ENCODE peak calls at places on chromosomes 5 and 9, in nine cellular contexts. O, C, U, N, H, G, W, I and D are unnamed samples.

GRCh38 chr9:78860806-78861475 is 564.0 kb downstream of the PSAT1 start:
- DNase-seq in H (no peak), O (peak), W (peak), N (no peak), I (no peak), U (no peak), G (no peak), C (no peak), D (peak)

GRCh38 chr9:86376016-86376415 is 21.8 kb upstream of the TUT7 start:
- DNase-seq in I (no peak), G (no peak), U (no peak), N (no peak), W (no peak), O (no peak), H (no peak), C (no peak), D (no peak)

GRCh38 chr5:129554134-129554904 is 94.2 kb downstream of the ADAMTS19 start:
- DNase-seq in O (peak), C (no peak), U (no peak), G (no peak), N (no peak), I (no peak), W (peak), H (no peak), D (no peak)

GRCh38 chr5:32446660-32447059 is 2.1 kb upstream of the ZFR start:
- DNase-seq in C (no peak), W (no peak), G (no peak), U (no peak), O (no peak), H (no peak), I (no peak), N (no peak), D (no peak)

GRCh38 chr5:134079748-134080581 is 34.5 kb upstream of the TCF7 start:
- DNase-seq in W (no peak), N (no peak), H (no peak), G (no peak), C (no peak), U (no peak), O (no peak), I (no peak), D (no peak)

GRCh38 chr5:179967489-179967888 is 59.8 kb upstream of the TBC1D9B start:
- DNase-seq in G (no peak), C (no peak), I (no peak), W (no peak), O (no peak), H (no peak), U (no peak), N (no peak), D (no peak)

GRCh38 chr5:20276061-20276958 is 288.3 kb upstream of the CDH18 start:
- DNase-seq in I (no peak), U (no peak), O (peak), H (peak), N (no peak), G (peak), W (peak), C (peak), D (peak)

GRCh38 chr5:171946382-171946781 is 60.1 kb downstream of the FBXW11 start:
- DNase-seq in I (no peak), W (no peak), H (no peak), U (no peak), O (no peak), C (peak), G (no peak), N (no peak), D (no peak)

GRCh38 chr5:24714757-24715156 is 70.0 kb upstream of the CDH10 start:
- DNase-seq in G (no peak), W (no peak), I (no peak), C (no peak), O (no peak), U (no peak), N (no peak), H (no peak), D (no peak)

GRCh38 chr5:1161832-1162229 is 39.6 kb upstream of the SLC6A19 start:
- DNase-seq in W (no peak), N (peak), G (no peak), C (peak), U (peak), O (no peak), H (no peak), I (no peak), D (no peak)

GRCh38 chr5:100456615-100457014 is 78.6 kb upstream of the FAM174A start:
- DNase-seq in O (no peak), C (no peak), W (no peak), G (no peak), I (no peak), H (no peak), N (no peak), U (no peak), D (no peak)

GRCh38 chr9:33686942-33687341 is 108.4 kb upstream of the PRSS3 start:
- DNase-seq in G (no peak), W (no peak), I (no peak), U (no peak), C (no peak), O (no peak), H (no peak), N (no peak), D (no peak)

GRCh38 chr5:157575096-157575872 is at the start of gene ADAM19:
- DNase-seq in N (peak), U (no peak), W (peak), G (no peak), C (peak), O (peak), H (peak), I (no peak), D (no peak)

GRCh38 chr5:132054031-132054696 is 6.3 kb upstream of the IL3 start:
- DNase-seq in G (no peak), U (no peak), I (no peak), N (peak), C (no peak), H (no peak), O (no peak), W (no peak), D (no peak)

GRCh38 chr5:14296533-14297331 is 153.6 kb downstream of the TRIO start:
- DNase-seq in N (no peak), W (no peak), I (no peak), O (peak), C (no peak), G (no peak), H (no peak), U (no peak), D (no peak)

GRCh38 chr5:161085081-161085480 is 233.1 kb upstream of the ATP10B start:
- DNase-seq in C (no peak), W (peak), H (no peak), O (peak), G (no peak), U (no peak), N (no peak), I (no peak), D (no peak)

GRCh38 chr9:95036676-95037075 is 280.8 kb downstream of the FANCC start:
- DNase-seq in N (no peak), I (no peak), H (no peak), O (no peak), G (no peak), W (no peak), U (no peak), C (no peak), D (no peak)

GRCh38 chr9:136239963-136240330 is 5.7 kb downstream of the QSOX2 start:
- DNase-seq in N (no peak), I (no peak), G (no peak), U (no peak), O (no peak), W (no peak), H (no peak), C (no peak), D (no peak)

DNA sequence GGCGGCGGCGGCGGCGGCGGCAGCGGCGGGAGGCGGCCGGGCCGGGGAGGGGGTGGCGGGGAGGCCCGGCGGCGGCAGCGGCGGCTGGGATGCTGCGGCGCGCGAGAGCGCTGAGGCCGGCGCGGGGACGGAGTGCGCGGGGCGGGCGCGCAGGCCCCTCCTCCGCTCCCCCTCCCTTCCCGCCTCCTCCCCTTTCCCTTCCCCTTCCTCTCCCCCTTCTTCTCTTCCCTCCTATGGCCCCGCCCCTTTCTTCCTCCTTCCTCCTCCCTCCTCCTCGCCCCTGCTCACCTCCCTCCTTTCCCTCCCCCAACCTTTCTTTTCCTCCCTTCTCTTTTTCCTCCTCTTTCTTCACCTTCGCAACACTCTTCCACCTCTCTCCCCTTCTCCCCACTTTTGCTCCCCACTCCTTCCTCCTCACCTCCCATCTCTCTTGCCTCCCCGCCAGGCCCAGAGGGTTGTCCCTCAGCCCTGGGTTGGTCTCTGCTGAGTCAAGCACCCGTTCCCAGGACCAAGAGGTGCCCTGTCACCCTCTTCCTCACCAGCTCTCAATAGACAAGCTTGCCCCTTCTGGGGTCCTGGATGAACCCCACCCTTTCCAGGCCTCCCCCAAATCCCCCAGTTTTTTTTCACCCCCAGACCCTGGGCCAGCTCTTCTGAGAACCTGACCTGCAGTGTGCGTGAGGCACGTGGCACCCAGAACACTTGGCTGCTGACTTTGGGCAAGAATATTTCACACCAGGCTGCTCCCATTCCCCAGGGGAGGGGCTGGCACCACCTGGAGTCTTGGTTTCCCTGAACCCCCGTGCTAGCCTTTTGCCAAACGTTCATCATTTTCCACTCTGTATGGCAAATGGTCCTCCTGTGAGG is at the start of gene SEMA4D:
- DNase-seq in I (peak), H (peak), G (no peak), W (peak), C (peak), N (peak), O (peak), U (peak), D (no peak)
- H3K4me3 ChIP-seq in I (peak), H (peak), G (peak), W (no peak), C (peak), N (peak), O (peak), U (peak), D (peak)

DNA sequence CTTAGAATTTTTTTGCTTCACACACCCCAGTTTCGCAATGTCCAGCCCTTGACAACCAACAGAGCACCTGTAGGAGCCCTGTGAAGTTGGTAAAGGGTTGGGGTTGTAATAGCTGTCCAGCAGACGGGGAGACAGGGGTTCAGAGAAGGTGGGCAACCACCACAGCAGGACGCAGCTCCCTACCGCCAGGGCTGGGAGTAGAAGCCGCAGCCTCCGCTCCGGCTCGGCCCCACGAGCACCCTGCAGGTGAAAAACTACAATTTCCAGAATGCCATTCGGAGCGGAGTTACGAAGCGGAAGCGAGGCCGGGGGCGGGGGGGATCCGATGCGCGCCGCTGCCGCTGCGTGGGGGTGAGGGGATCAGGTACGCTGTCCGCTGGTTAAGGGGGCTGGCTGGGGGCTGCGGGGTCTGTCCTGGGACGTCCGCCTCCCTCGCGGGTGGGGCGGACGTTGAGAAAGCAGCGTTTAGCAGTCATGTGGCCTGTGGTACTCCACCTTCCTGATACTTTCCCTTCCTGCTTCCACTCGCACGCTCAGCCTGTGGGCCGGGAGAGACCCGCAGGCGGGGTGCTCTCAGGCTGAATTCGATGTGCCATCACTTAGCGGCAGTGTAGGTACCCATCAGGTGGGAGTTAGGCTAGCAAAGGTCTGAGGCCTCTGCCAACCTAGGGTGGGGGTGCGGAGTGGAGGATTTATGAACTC is at the start of gene TRMT10B:
- DNase-seq in C (peak), N (peak), W (peak), G (no peak), H (peak), O (peak), U (peak), I (peak), D (peak)
- TF ChIP-seq CTCF in C (no peak), N (no peak), W (no peak), G (no peak), H (no peak), O (no peak), U (no peak), I (no peak), D (no peak)

GRCh38 chr5:75460532-75460931 is 50.9 kb downstream of the CERT1 start:
- DNase-seq in I (no peak), U (no peak), N (no peak), C (no peak), H (no peak), G (no peak), W (no peak), O (no peak), D (no peak)
- H3K4me3 ChIP-seq in I (no peak), U (no peak), N (no peak), C (no peak), H (no peak), G (no peak), W (no peak), O (no peak), D (no peak)

DNA sequence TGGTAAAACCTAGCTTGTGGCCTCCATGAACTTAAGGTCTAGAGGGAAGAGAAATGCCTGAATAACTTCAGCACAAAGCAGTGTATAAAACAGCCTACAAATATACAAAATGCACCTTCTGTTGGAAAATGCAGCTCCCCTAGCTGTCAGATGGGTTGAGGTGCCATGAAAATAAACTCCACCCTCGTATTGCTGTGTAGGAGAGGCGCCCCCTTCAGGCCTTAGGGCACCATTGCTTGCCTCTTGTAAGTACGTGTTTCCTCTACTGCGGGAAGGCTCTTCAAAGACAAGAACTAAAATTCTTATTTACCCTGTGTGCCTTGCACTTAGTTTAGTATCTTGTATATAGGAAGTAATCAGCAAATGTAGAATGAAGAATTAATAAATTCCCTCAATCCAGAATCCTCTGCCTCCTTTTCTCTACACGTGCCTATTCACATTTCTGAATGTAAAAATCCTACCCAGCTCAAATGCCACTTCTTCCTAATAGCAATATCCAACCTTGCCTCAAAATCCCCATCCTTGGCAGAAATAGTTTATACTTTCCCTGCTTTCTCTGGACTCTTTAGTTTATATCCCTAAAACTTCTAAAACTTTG is 393.7 kb upstream of the PDE4D start:
- DNase-seq in N (no peak), C (peak), H (peak), I (peak), O (peak), W (peak), U (no peak), G (no peak), D (no peak)
- TF ChIP-seq CTCF in N (no peak), C (peak), H (peak), I (peak), O (peak), W (peak), U (peak), G (peak), D (peak)

GRCh38 chr5:177607452-177608192 is 7.7 kb downstream of the B4GALT7 start:
- DNase-seq in U (no peak), G (no peak), H (peak), I (no peak), W (peak), N (peak), O (peak), C (peak), D (peak)
- H3K4me3 ChIP-seq in U (no peak), G (no peak), H (no peak), I (no peak), W (no peak), N (no peak), O (no peak), C (no peak), D (no peak)

GRCh38 chr9:137254624-137255447 is at the start of gene NELFB:
- DNase-seq in O (peak), N (peak), H (peak), G (no peak), C (peak), W (peak), U (peak), I (no peak), D (no peak)
- TF ChIP-seq CTCF in O (no peak), N (peak), H (no peak), G (no peak), C (no peak), W (no peak), U (no peak), I (no peak), D (no peak)

GRCh38 chr5:88834108-88834462 is 48.9 kb downstream of the MEF2C start:
- DNase-seq in I (no peak), C (no peak), N (no peak), U (no peak), W (no peak), O (no peak), H (no peak), G (no peak), D (no peak)
- H3K4me3 ChIP-seq in I (no peak), C (no peak), N (no peak), U (no peak), W (no peak), O (no peak), H (no peak), G (no peak), D (no peak)

DNA sequence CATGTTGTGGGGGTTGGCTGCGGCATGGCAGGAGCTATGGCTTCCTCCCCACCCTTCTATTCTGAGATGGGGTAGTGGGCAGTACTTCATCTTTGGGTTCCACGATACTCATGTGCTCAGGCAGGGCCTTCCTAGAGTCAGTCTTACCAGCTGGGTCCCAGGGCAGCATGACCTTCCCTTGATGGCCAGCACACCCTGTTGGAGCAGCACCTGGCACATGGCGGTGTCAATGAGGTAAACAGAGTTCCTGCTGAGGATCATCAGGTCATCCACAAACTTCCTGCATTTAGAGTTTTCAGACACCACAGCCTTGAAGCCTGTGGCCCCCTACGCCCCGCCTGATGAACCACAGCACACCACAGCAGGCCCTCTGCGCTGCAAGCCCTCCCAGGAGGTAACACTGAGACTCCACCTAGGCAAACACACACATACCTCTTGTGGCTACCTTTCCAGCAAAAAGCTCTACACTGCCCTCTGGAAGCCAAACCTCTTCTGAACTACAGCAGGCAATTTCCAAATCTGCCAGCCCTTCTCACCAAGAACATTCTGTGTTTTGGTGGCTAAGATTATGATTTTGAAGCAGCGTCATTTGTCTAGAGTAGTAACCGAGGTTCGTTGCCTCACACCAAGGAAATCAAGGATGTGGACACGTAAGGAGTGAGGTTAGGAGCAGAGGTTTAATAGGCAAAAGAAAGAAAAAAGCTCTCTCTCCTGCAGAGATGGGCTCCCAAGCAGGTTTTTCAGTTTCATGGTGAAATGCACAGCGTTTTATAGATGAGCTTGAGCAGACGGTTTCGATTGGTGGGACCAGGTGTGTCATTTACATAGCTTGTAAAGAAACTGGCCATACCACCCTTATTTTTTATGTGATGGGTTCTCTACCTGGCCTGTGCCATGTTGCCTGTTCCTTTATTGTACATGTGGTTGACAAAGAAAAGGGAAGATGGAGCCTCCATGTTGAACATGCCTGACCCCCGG is 20.3 kb upstream of the TMEM174 start:
- DNase-seq in O (no peak), I (peak), G (no peak), H (no peak), N (no peak), C (no peak), U (no peak), W (no peak), D (no peak)
- TF ChIP-seq CTCF in O (no peak), I (peak), G (no peak), H (no peak), N (no peak), C (peak), U (no peak), W (no peak), D (no peak)